ENCODE peak calls at places on chromosomes 7 and 10, in eight cellular contexts. C is ovary, R is lower leg skin, F is astrocyte of the cerebellum, G is RWPE1, E is keratinocyte, L is endothelial cell, T is epithelial cell of esophagus. B is an unnamed sample.

GRCh38 chr10:79375321-79376077 is 28.2 kb downstream of the PPIF start:
- DNase-seq in C (no peak), T (peak), R (no peak), G (no peak), E (no peak), F (no peak), L (no peak), B (no peak)

GRCh38 chr7:143934526-143935340 is at the start of gene OR2F2:
- DNase-seq in C (no peak), F (no peak), R (no peak), E (no peak), T (no peak), G (no peak), L (no peak), B (no peak)

GRCh38 chr10:12733271-12733670 is 268.2 kb downstream of the CCDC3 start:
- DNase-seq in R (no peak), G (no peak), E (no peak), L (no peak), C (no peak), T (no peak), F (no peak), B (no peak)

GRCh38 chr10:129658673-129659072 is 191.6 kb downstream of the MGMT start:
- DNase-seq in G (no peak), R (no peak), F (no peak), E (no peak), T (no peak), L (peak), C (no peak), B (no peak)

GRCh38 chr7:4204530-4205165 is 477.4 kb upstream of the FOXK1 start:
- DNase-seq in L (no peak), E (no peak), F (no peak), T (no peak), R (no peak), C (no peak), G (no peak), B (no peak)

GRCh38 chr10:69506834-69507643 is 55.8 kb downstream of the TSPAN15 start:
- DNase-seq in R (no peak), E (no peak), C (no peak), T (no peak), L (no peak), G (no peak), F (no peak), B (no peak)

GRCh38 chr10:789831-790701 is 100.6 kb upstream of the DIP2C start:
- DNase-seq in L (no peak), C (no peak), E (no peak), T (no peak), G (no peak), F (no peak), R (no peak), B (no peak)

GRCh38 chr7:120920588-120920987 is 30.0 kb upstream of the ING3 start:
- DNase-seq in C (no peak), F (no peak), E (no peak), T (no peak), R (no peak), L (no peak), G (no peak), B (no peak)

GRCh38 chr7:135206887-135207738 is 4.2 kb downstream of the WDR91 start:
- DNase-seq in T (no peak), E (no peak), F (no peak), C (no peak), L (no peak), G (no peak), R (no peak), B (no peak)

GRCh38 chr10:123134058-123134914 is 1.5 kb upstream of the HMX3 start:
- DNase-seq in E (no peak), C (no peak), R (no peak), T (no peak), F (no peak), L (no peak), G (no peak), B (no peak)

GRCh38 chr7:96330193-96330592 is 8.3 kb upstream of the SLC25A13 start:
- DNase-seq in F (no peak), C (no peak), G (peak), T (peak), R (no peak), E (no peak), L (no peak), B (no peak)

GRCh38 chr7:88331322-88331721 is 24.6 kb upstream of the STEAP4 start:
- DNase-seq in C (no peak), L (no peak), T (no peak), E (no peak), R (no peak), F (no peak), G (no peak), B (no peak)

GRCh38 chr7:108045669-108046068 is 42.7 kb upstream of the LAMB1 start:
- DNase-seq in T (no peak), C (no peak), F (no peak), R (no peak), L (no peak), E (no peak), G (no peak), B (no peak)

GRCh38 chr10:44576715-44577191 is 191.9 kb upstream of the CXCL12 start:
- DNase-seq in C (no peak), R (no peak), G (no peak), L (no peak), F (no peak), T (no peak), E (no peak), B (no peak)

GRCh38 chr7:151017953-151018420 is 6.3 kb downstream of the ATG9B start:
- DNase-seq in R (no peak), L (peak), E (no peak), F (no peak), G (peak), T (peak), C (peak), B (peak)

GRCh38 chr10:89888647-89889046 is 187.3 kb downstream of the KIF20B start:
- DNase-seq in F (no peak), G (no peak), R (no peak), L (no peak), T (no peak), C (no peak), E (no peak), B (no peak)

GRCh38 chr10:133163889-133164815 is 4.1 kb downstream of the KNDC1 start:
- DNase-seq in L (no peak), R (no peak), G (no peak), T (no peak), F (no peak), E (no peak), C (no peak), B (peak)

GRCh38 chr7:38335123-38335489 is 61.7 kb upstream of the TARP start:
- DNase-seq in E (no peak), G (no peak), T (no peak), F (no peak), R (no peak), C (no peak), L (no peak), B (no peak)

GRCh38 chr10:96512524-96512991 is 1.2 kb downstream of the TLL2 start:
- DNase-seq in L (peak), T (peak), G (no peak), F (no peak), E (no peak), R (no peak), C (peak), B (peak)

GRCh38 chr10:42652860-42653259 is 14.5 kb upstream of the ZNF33B start:
- DNase-seq in F (no peak), T (no peak), E (no peak), G (no peak), C (no peak), R (no peak), L (no peak), B (no peak)

GRCh38 chr10:102785818-102786217 is 42.1 kb downstream of the WBP1L start:
- DNase-seq in E (no peak), G (no peak), C (no peak), F (no peak), L (no peak), T (no peak), R (no peak), B (no peak)

GRCh38 chr10:90087197-90088007 is 386.0 kb downstream of the KIF20B start:
- DNase-seq in G (peak), C (no peak), T (peak), F (no peak), E (peak), L (no peak), R (no peak), B (no peak)

GRCh38 chr10:6239213-6239991 is 36.7 kb downstream of the PFKFB3 start:
- DNase-seq in R (peak), T (peak), E (peak), F (peak), C (peak), G (peak), L (peak), B (no peak)

GRCh38 chr10:62885656-62886461 is 69.7 kb upstream of the EGR2 start:
- DNase-seq in R (no peak), F (peak), T (peak), G (no peak), L (no peak), E (no peak), C (no peak), B (no peak)

GRCh38 chr10:46534828-46535524 is 21.5 kb downstream of the GPRIN2 start:
- DNase-seq in T (no peak), C (no peak), R (no peak), L (no peak), E (no peak), G (no peak), F (no peak), B (no peak)

GRCh38 chr10:44723082-44723481 is 188.1 kb upstream of the TMEM72 start:
- DNase-seq in L (no peak), E (no peak), T (no peak), F (no peak), G (no peak), C (no peak), R (no peak), B (no peak)

DNA sequence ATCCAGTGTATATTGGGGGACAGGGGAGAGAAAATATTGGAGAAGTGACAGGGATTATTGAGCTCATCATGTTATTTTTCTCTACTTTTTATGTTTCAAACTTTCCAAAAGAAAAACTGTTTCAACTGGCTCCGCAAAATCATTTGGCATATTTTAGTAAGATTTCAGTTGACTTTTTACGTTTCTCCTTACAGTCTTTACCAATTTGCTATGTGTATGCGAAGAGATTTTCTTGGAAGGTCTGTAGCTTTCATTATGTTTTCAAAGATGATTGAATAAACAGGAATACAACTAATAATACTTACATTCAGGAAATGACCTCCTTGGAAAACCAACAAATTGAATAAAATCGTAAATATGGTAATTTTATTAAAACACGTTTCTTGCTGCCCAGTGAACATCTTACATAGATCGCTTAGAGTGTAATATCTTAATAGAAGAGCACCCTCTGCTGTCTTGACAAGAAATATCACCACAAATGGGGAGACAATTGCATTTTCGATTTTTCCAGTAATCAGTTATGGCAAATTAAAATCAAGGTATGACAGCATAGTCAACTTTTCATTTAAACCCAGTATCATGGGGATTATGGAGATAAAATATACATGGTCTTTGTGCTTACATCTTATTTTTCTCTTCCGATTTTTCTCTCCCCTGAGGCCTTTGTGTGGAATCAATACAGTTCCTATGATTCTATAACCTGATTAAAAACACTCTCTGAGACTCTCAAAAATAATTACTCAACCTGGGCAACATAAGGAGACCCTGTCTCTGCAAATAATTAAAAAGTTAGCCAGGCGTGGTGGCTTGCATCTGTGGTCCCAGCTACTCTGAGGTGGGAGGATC is 43.1 kb downstream of the MBL2 start:
- DNase-seq in L (no peak), R (no peak), G (peak), T (peak), E (no peak), C (no peak), F (peak), B (no peak)
- TF ChIP-seq CTCF in L (peak), R (no peak), G (peak), T (peak), E (peak), C (no peak), F (peak), B (peak)

GRCh38 chr7:22252886-22253536 is 103.9 kb downstream of the RAPGEF5 start:
- DNase-seq in R (no peak), F (no peak), G (no peak), E (no peak), T (no peak), L (no peak), C (no peak), B (no peak)

GRCh38 chr7:22255834-22256233 is 101.1 kb downstream of the RAPGEF5 start:
- DNase-seq in L (no peak), E (no peak), G (no peak), R (no peak), F (no peak), T (no peak), C (no peak), B (no peak)

GRCh38 chr7:22251906-22252495 is 105.0 kb downstream of the RAPGEF5 start:
- DNase-seq in F (no peak), G (no peak), T (no peak), C (no peak), E (no peak), L (no peak), R (no peak), B (no peak)

GRCh38 chr7:22255342-22255741 is 101.6 kb downstream of the RAPGEF5 start:
- DNase-seq in R (no peak), G (no peak), C (no peak), L (no peak), F (no peak), E (no peak), T (no peak), B (no peak)

DNA sequence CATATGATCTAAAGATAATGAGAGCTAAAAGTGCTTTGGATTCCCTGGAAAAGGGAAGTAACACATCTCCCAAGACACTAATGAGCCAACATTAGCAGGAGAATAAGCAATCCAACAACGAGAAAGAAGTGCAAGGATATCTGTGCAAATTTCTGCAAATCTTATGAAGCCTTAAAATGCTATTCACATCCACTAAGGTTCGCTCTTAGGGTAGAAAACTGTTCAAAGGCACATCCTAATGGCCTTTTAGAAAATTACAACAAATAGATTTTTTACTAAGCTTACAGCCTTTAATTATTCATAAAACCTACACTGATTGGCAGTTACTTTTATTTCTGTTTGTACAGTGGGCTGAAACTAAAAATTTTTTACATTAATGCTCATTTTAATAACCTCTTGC is 100.3 kb downstream of the RAPGEF5 start:
- DNase-seq in E (no peak), F (no peak), G (no peak), C (no peak), L (no peak), R (no peak), T (no peak), B (no peak)
- TF ChIP-seq CTCF in E (no peak), F (no peak), G (no peak), C (no peak), L (no peak), R (no peak), T (no peak), B (no peak)

DNA sequence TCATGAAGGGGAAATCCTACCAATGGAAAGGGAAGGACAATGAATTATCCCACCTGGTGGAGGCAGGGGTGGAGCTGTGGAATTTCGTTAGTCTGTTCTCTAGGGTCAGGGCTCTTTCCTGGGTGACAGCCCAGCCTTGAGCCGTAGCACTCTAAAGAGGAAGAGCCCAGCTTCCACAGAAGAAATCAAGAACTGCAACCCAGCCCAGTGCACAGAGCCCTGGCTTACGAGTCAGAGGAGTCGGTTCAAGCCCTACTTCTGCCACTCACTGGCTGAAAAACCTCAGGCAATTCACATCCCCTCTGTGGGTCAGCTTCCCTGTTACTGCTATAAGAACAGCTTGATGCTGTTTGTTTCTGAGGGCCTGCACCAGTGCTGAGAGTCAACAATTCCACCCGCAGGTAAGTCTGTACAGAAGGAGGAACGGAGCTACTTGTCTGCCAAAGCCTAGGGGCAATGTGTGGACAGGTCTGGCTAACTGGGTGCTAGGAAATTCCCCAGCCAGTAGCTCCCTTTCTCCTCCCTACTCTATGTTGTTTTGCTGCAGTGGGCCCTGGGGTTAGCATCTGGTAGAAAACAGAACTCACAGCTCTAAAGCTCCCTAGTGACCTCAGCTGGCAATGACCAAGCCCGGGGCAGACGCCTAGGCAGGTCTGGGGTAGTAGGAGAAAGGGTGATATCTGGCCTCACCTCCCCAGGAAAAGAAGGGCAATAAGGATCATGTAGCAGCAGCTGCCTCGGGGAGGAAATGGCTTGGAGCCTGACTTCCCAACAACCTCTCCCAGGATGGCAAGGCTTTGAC is 3.3 kb downstream of the AVPI1 start:
- DNase-seq in F (no peak), G (no peak), E (peak), R (no peak), L (no peak), T (peak), C (no peak), B (no peak)
- TF ChIP-seq CTCF in F (no peak), G (no peak), E (no peak), R (no peak), L (no peak), T (peak), C (no peak), B (no peak)

DNA sequence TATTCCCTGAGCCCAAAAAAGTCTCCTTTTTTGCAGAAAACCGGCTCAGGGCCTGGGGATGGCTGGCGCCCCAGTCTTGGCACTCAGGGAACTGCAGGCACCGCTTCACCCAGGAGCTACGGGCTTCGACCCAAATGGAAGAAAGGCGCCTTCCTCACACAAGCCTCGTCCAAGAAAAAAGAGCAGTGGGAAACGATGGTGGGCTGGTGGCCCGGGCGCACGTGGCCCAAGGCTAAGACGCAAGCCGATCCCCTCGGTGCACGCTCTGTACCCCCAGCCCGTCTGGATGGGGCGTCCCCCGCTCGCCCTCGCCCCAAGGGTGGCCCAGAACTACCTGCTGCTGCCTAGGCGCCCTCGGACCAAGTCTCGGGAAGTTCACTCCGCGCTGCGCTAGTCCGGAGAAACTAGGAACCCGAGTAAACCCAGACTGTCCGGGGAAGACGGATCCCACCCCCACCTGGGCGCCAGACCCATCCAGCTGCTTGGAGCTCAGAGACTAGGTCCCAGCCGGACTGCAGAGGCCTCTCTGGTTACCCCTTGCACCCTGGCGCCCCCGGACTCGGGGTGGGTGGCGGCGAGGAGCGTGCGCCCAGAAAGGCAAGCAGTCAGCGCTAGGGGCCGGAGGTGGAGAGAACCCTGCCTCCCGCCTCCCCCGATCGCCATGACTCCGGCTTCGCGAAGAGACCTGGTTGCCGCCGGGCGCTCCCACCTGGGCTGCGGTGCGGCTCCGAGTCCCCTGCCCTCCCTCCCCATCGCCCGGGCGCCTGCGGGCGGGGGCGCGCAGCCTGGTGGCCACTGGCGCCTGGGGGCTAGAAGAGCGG is 76.4 kb downstream of the CALN1 start:
- DNase-seq in L (peak), C (no peak), E (no peak), G (no peak), F (no peak), R (no peak), T (no peak), B (peak)
- TF ChIP-seq CTCF in L (no peak), C (no peak), E (no peak), G (no peak), F (no peak), R (no peak), T (no peak), B (peak)

DNA sequence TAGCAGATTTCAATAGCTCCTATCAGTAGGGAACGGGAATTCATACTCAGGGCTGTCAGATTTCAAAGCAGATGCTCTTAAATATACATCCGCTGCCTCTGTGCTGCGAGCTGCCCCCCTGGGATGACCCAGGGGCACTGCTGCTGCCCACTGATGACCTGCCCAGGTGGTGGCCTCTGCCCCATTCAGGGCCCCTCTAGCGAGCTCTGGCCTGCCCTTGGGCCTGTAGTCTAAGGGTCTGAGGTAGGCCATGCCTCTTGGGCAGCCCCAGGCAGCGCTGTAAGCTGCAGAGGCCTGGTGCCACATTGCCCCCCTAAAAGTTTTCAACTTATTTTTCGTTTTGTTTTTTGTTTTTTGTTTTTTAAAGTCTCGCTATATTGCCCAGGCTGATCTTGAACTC is 50.6 kb upstream of the SH2B2 start:
- DNase-seq in F (no peak), G (no peak), C (no peak), L (no peak), R (no peak), T (no peak), E (no peak), B (no peak)
- TF ChIP-seq CTCF in F (no peak), G (no peak), C (no peak), L (no peak), R (no peak), T (no peak), E (no peak), B (no peak)

DNA sequence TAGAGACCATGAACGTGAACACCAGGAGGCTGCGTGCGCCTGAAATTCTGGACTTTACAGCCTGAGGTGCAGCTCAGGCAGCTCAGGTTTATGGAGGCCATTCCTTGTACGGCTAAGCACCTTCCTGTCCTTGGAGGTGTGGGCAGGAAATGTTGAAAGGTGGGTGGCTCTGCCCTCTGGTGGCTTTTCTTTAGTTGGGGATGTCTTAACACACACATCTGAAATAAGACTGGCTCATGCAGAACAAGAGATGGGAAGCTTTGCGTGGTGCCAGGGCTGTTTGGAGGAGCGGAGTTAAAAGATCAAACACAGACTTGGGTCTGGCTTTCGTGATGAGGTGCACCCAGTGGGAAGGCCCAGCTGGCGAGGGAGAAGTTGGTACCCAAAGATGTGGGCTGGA is 64.1 kb downstream of the DOCK1 start:
- DNase-seq in F (no peak), R (no peak), T (peak), E (no peak), G (peak), C (no peak), L (no peak), B (no peak)
- TF ChIP-seq CTCF in F (peak), R (no peak), T (peak), E (peak), G (no peak), C (no peak), L (no peak), B (peak)

GRCh38 chr10:81920213-81920829 is 45.3 kb downstream of the NRG3 start:
- DNase-seq in E (no peak), T (no peak), L (peak), F (no peak), C (no peak), G (no peak), R (no peak), B (no peak)
- TF ChIP-seq CTCF in E (peak), T (peak), L (peak), F (peak), C (no peak), G (no peak), R (no peak), B (peak)

B was measured in progenitor cell of endocrine pancreas.